ENCODE peak calls at places on chromosomes 11 and 22, in nine cellular contexts. E, R, L, P, V, Z, G, N and H are unnamed samples.

GRCh38 chr11:68942751-68943271 is 38.0 kb downstream of the MRGPRD start:
- DNase-seq in E (no peak), R (no peak), L (no peak), P (no peak), V (no peak), Z (no peak), G (peak), N (peak), H (no peak)

GRCh38 chr11:61879152-61879551 is 12.2 kb downstream of the FADS3 start:
- DNase-seq in E (no peak), R (no peak), L (no peak), P (no peak), V (no peak), Z (no peak), G (no peak), N (no peak), H (no peak)

GRCh38 chr11:92964471-92964870 is 5.0 kb upstream of the MTNR1B start:
- DNase-seq in E (no peak), R (no peak), L (no peak), P (no peak), V (no peak), Z (peak), G (no peak), N (no peak), H (no peak)

GRCh38 chr11:8913961-8914660 is 3.1 kb downstream of the AKIP1 start:
- DNase-seq in E (no peak), R (peak), L (peak), P (peak), V (no peak), Z (peak), G (no peak), N (peak), H (no peak)

GRCh38 chr11:43632171-43632570 is 48.4 kb upstream of the HSD17B12 start:
- DNase-seq in E (no peak), R (no peak), L (no peak), P (no peak), V (no peak), Z (no peak), G (no peak), N (no peak), H (no peak)

GRCh38 chr11:71204294-71204693 is 48.1 kb downstream of the SHANK2 start:
- DNase-seq in E (no peak), R (no peak), L (no peak), P (no peak), V (no peak), Z (no peak), G (no peak), N (no peak), H (no peak)

GRCh38 chr11:134333951-134334350 is 2.2 kb downstream of the GLB1L2 start:
- DNase-seq in E (no peak), R (no peak), L (no peak), P (no peak), V (no peak), Z (no peak), G (no peak), N (no peak), H (no peak)

GRCh38 chr11:19829109-19829790 is 116.6 kb downstream of the NAV2 start:
- DNase-seq in E (no peak), R (no peak), L (no peak), P (no peak), V (no peak), Z (peak), G (no peak), N (no peak), H (no peak)

GRCh38 chr11:111633756-111634362 is 31.6 kb downstream of the SIK2 start:
- DNase-seq in E (no peak), R (no peak), L (no peak), P (no peak), V (no peak), Z (no peak), G (no peak), N (no peak), H (no peak)

GRCh38 chr11:3139086-3139440 is 26.0 kb downstream of the OSBPL5 start:
- DNase-seq in E (no peak), R (no peak), L (no peak), P (no peak), V (no peak), Z (no peak), G (no peak), N (no peak), H (no peak)

GRCh38 chr11:79179087-79179486 is 261.7 kb downstream of the TENM4 start:
- DNase-seq in E (no peak), R (no peak), L (no peak), P (no peak), V (no peak), Z (no peak), G (no peak), N (no peak), H (no peak)

GRCh38 chr22:36249160-36249559 is 3.8 kb upstream of the APOL1 start:
- DNase-seq in E (no peak), R (no peak), L (no peak), P (no peak), V (no peak), Z (no peak), G (no peak), N (no peak), H (no peak)

GRCh38 chr11:57751676-57752253 is at the start of gene BTBD18:
- DNase-seq in E (no peak), R (no peak), L (no peak), P (peak), V (peak), Z (peak), G (no peak), N (peak), H (peak)

GRCh38 chr11:78715639-78716311 is 141.1 kb upstream of the NARS2 start:
- DNase-seq in E (peak), R (peak), L (peak), P (peak), V (peak), Z (peak), G (no peak), N (peak), H (peak)

GRCh38 chr22:20187777-20188566 is 37.1 kb upstream of the CCDC188 start:
- DNase-seq in E (no peak), R (no peak), L (no peak), P (no peak), V (no peak), Z (no peak), G (no peak), N (no peak), H (no peak)

GRCh38 chr22:40123387-40123786 is 54.3 kb upstream of the TNRC6B start:
- DNase-seq in E (no peak), R (no peak), L (no peak), P (no peak), V (no peak), Z (no peak), G (no peak), N (no peak), H (no peak)

GRCh38 chr11:114293201-114293711 is 2.9 kb upstream of the NNMT start:
- DNase-seq in E (no peak), R (no peak), L (no peak), P (no peak), V (no peak), Z (no peak), G (no peak), N (no peak), H (no peak)

GRCh38 chr22:45554040-45554406 is 51.3 kb downstream of the FBLN1 start:
- DNase-seq in E (no peak), R (no peak), L (no peak), P (no peak), V (no peak), Z (peak), G (no peak), N (no peak), H (no peak)

GRCh38 chr11:65150513-65151271 is 16.4 kb upstream of the SYVN1 start:
- DNase-seq in E (no peak), R (no peak), L (no peak), P (peak), V (peak), Z (peak), G (peak), N (peak), H (peak)

GRCh38 chr11:119084663-119085522 is at the start of gene HMBS:
- DNase-seq in E (peak), R (peak), L (peak), P (peak), V (peak), Z (peak), G (peak), N (peak), H (no peak)

GRCh38 chr11:69654001-69654659 is 13.2 kb downstream of the CCND1 start:
- DNase-seq in E (no peak), R (no peak), L (no peak), P (no peak), V (no peak), Z (peak), G (no peak), N (no peak), H (no peak)

GRCh38 chr11:13140873-13141655 is 131.9 kb downstream of the RASSF10 start:
- DNase-seq in E (no peak), R (no peak), L (peak), P (peak), V (no peak), Z (no peak), G (no peak), N (no peak), H (no peak)

GRCh38 chr11:47879259-47880184 is 31.4 kb upstream of the NUP160 start:
- DNase-seq in E (no peak), R (no peak), L (no peak), P (no peak), V (peak), Z (no peak), G (no peak), N (no peak), H (no peak)

GRCh38 chr22:23779083-23779482 is 6.4 kb downstream of the MMP11 start:
- DNase-seq in E (no peak), R (no peak), L (no peak), P (no peak), V (no peak), Z (no peak), G (no peak), N (no peak), H (no peak)

GRCh38 chr22:32909561-32910348 is 108.2 kb downstream of the TIMP3 start:
- DNase-seq in E (no peak), R (no peak), L (no peak), P (no peak), V (no peak), Z (no peak), G (no peak), N (no peak), H (no peak)

GRCh38 chr22:26837784-26838520 is 180.6 kb downstream of the MIAT start:
- DNase-seq in E (no peak), R (no peak), L (no peak), P (no peak), V (no peak), Z (peak), G (no peak), N (no peak), H (no peak)